ENCODE peak calls at places on chromosomes 4 and X, in five cellular contexts. One of them, this sample, is unnamed.

GRCh38 chr4:10184051-10184450 is 67.5 kb upstream of the WDR1 start:
- DNase-seq in heart right ventricle: no peak
- DNase-seq in tibial artery: no peak
- DNase-seq in cardiac muscle cell: no peak
- DNase-seq in thyroid gland: no peak
- DNase-seq in this sample: no peak

GRCh38 chrX:74535211-74535621 is 79.2 kb downstream of the RLIM start:
- DNase-seq in heart right ventricle: peak; percentile 16
- DNase-seq in tibial artery: peak; percentile 21
- DNase-seq in cardiac muscle cell: peak; percentile 61
- DNase-seq in thyroid gland: peak; percentile 45
- DNase-seq in this sample: no peak

GRCh38 chr4:139642364-139642763 is 23.3 kb upstream of the MGST2 start:
- DNase-seq in heart right ventricle: no peak
- DNase-seq in tibial artery: no peak
- DNase-seq in cardiac muscle cell: no peak
- DNase-seq in thyroid gland: no peak
- DNase-seq in this sample: peak; percentile 48

GRCh38 chr4:169236901-169237626 is 33.7 kb downstream of the SH3RF1 start:
- DNase-seq in heart right ventricle: peak; percentile 14
- DNase-seq in tibial artery: no peak
- DNase-seq in cardiac muscle cell: no peak
- DNase-seq in thyroid gland: peak; percentile 90
- DNase-seq in this sample: no peak

GRCh38 chrX:102985182-102985581 is 48.1 kb downstream of the RAB40AL start:
- DNase-seq in heart right ventricle: no peak
- DNase-seq in tibial artery: peak; percentile 21
- DNase-seq in cardiac muscle cell: no peak
- DNase-seq in thyroid gland: no peak
- DNase-seq in this sample: no peak

GRCh38 chr4:98950925-98951324 is 22.0 kb upstream of the EIF4E start:
- DNase-seq in heart right ventricle: no peak
- DNase-seq in tibial artery: no peak
- DNase-seq in cardiac muscle cell: no peak
- DNase-seq in thyroid gland: no peak
- DNase-seq in this sample: no peak

GRCh38 chrX:108167211-108167872 is 75.8 kb downstream of the ATG4A start:
- DNase-seq in heart right ventricle: no peak
- DNase-seq in tibial artery: no peak
- DNase-seq in cardiac muscle cell: no peak
- DNase-seq in thyroid gland: no peak
- DNase-seq in this sample: no peak

GRCh38 chr4:38514465-38515146 is 149.4 kb upstream of the KLF3 start:
- DNase-seq in heart right ventricle: no peak
- DNase-seq in tibial artery: no peak
- DNase-seq in cardiac muscle cell: no peak
- DNase-seq in thyroid gland: no peak
- DNase-seq in this sample: no peak

GRCh38 chr4:70833701-70834100 is 6.0 kb downstream of the GRSF1 start:
- DNase-seq in heart right ventricle: no peak
- DNase-seq in tibial artery: no peak
- DNase-seq in cardiac muscle cell: no peak
- DNase-seq in thyroid gland: no peak
- DNase-seq in this sample: no peak

GRCh38 chrX:119468930-119469635 is 839 bp downstream of the SLC25A5 start:
- DNase-seq in heart right ventricle: peak; percentile 84
- DNase-seq in tibial artery: peak; percentile 80
- DNase-seq in cardiac muscle cell: peak; percentile 89
- DNase-seq in thyroid gland: peak; percentile 91
- DNase-seq in this sample: peak; percentile 29

GRCh38 chr4:113433536-113434246 is 327.8 kb downstream of the CAMK2D start:
- DNase-seq in heart right ventricle: no peak
- DNase-seq in tibial artery: no peak
- DNase-seq in cardiac muscle cell: no peak
- DNase-seq in thyroid gland: no peak
- DNase-seq in this sample: no peak

GRCh38 chrX:153909024-153909979 is 4.8 kb downstream of the AVPR2 start:
- DNase-seq in heart right ventricle: no peak
- DNase-seq in tibial artery: no peak
- DNase-seq in cardiac muscle cell: peak; percentile 48
- DNase-seq in thyroid gland: no peak
- DNase-seq in this sample: no peak

GRCh38 chr4:138222041-138222440 is 20.1 kb downstream of the SLC7A11 start:
- DNase-seq in heart right ventricle: no peak
- DNase-seq in tibial artery: no peak
- DNase-seq in cardiac muscle cell: no peak
- DNase-seq in thyroid gland: peak; percentile 22
- DNase-seq in this sample: no peak

GRCh38 chrX:68685722-68686683 is 38.5 kb downstream of the STARD8 start:
- DNase-seq in heart right ventricle: peak; percentile 49
- DNase-seq in tibial artery: no peak
- DNase-seq in cardiac muscle cell: peak; percentile 19
- DNase-seq in thyroid gland: no peak
- DNase-seq in this sample: no peak
- H3K4me3 ChIP-seq in heart right ventricle: peak overlapping the region; percentile 55
- H3K4me3 ChIP-seq in tibial artery: peak overlapping the region; percentile 28
- H3K4me3 ChIP-seq in cardiac muscle cell: peak overlapping the region; percentile 10
- H3K4me3 ChIP-seq in thyroid gland: no peak overlapping the region
- H3K4me3 ChIP-seq in this sample: peak overlapping the region; percentile 31

GRCh38 chr4:17623451-17624001 is 9.1 kb downstream of the MED28 start:
- DNase-seq in heart right ventricle: no peak
- DNase-seq in tibial artery: no peak
- DNase-seq in cardiac muscle cell: no peak
- DNase-seq in thyroid gland: no peak
- DNase-seq in this sample: no peak
- H3K36me3 ChIP-seq in heart right ventricle: peaks cover 99% of the 10 kb centered on the region
- H3K36me3 ChIP-seq in tibial artery: peaks cover 82% of the 10 kb centered on the region
- H3K36me3 ChIP-seq in cardiac muscle cell: peaks cover 57% of the 10 kb centered on the region
- H3K36me3 ChIP-seq in thyroid gland: peaks cover 78% of the 10 kb centered on the region
- H3K36me3 ChIP-seq in this sample: peaks cover 3% of the 10 kb centered on the region

GRCh38 chr4:1318488-1319213 is 28.4 kb upstream of the UVSSA start:
- DNase-seq in heart right ventricle: no peak
- DNase-seq in tibial artery: no peak
- DNase-seq in cardiac muscle cell: no peak
- DNase-seq in thyroid gland: no peak
- DNase-seq in this sample: no peak

GRCh38 chr4:1323635-1324442 is 23.2 kb upstream of the UVSSA start:
- DNase-seq in heart right ventricle: no peak
- DNase-seq in tibial artery: no peak
- DNase-seq in cardiac muscle cell: no peak
- DNase-seq in thyroid gland: no peak
- DNase-seq in this sample: peak; percentile 79

GRCh38 chr4:1321946-1322650 is 24.9 kb upstream of the UVSSA start:
- DNase-seq in heart right ventricle: no peak
- DNase-seq in tibial artery: no peak
- DNase-seq in cardiac muscle cell: no peak
- DNase-seq in thyroid gland: no peak
- DNase-seq in this sample: no peak

GRCh38 chr4:1323280-1323634 is 23.8 kb upstream of the UVSSA start:
- DNase-seq in heart right ventricle: no peak
- DNase-seq in tibial artery: no peak
- DNase-seq in cardiac muscle cell: no peak
- DNase-seq in thyroid gland: no peak
- DNase-seq in this sample: no peak

GRCh38 chr4:1321486-1321885 is 25.5 kb upstream of the UVSSA start:
- DNase-seq in heart right ventricle: no peak
- DNase-seq in tibial artery: no peak
- DNase-seq in cardiac muscle cell: no peak
- DNase-seq in thyroid gland: no peak
- DNase-seq in this sample: no peak
- TF ChIP-seq CTCF in heart right ventricle: no peak
- TF ChIP-seq CTCF in tibial artery: no peak
- TF ChIP-seq CTCF in cardiac muscle cell: no peak
- TF ChIP-seq CTCF in thyroid gland: no peak
- TF ChIP-seq CTCF in this sample: no peak

GRCh38 chrX:139691843-139692505 is 16.0 kb downstream of the MCF2 start:
- DNase-seq in heart right ventricle: no peak
- DNase-seq in tibial artery: no peak
- DNase-seq in cardiac muscle cell: peak; percentile 10
- DNase-seq in thyroid gland: peak; percentile 2
- DNase-seq in this sample: no peak

GRCh38 chrX:139692908-139693307 is 15.1 kb downstream of the MCF2 start:
- DNase-seq in heart right ventricle: no peak
- DNase-seq in tibial artery: no peak
- DNase-seq in cardiac muscle cell: no peak
- DNase-seq in thyroid gland: no peak
- DNase-seq in this sample: no peak

GRCh38 chrX:139692506-139692849 is 15.5 kb downstream of the MCF2 start:
- DNase-seq in heart right ventricle: no peak
- DNase-seq in tibial artery: no peak
- DNase-seq in cardiac muscle cell: no peak
- DNase-seq in thyroid gland: peak; percentile 33
- DNase-seq in this sample: no peak

GRCh38 chrX:139691493-139691842 is 16.5 kb downstream of the MCF2 start:
- DNase-seq in heart right ventricle: no peak
- DNase-seq in tibial artery: no peak
- DNase-seq in cardiac muscle cell: peak; percentile 15
- DNase-seq in thyroid gland: peak; percentile 3
- DNase-seq in this sample: no peak
- H3K4me3 ChIP-seq in heart right ventricle: peak overlapping the region; percentile 43
- H3K4me3 ChIP-seq in tibial artery: peak overlapping the region; percentile 39
- H3K4me3 ChIP-seq in cardiac muscle cell: peak overlapping the region; percentile 32
- H3K4me3 ChIP-seq in thyroid gland: no peak overlapping the region
- H3K4me3 ChIP-seq in this sample: peak overlapping the region; percentile 35

GRCh38 chr4:6594826-6595355 is 19.9 kb downstream of the MAN2B2 start:
- DNase-seq in heart right ventricle: no peak
- DNase-seq in tibial artery: no peak
- DNase-seq in cardiac muscle cell: no peak
- DNase-seq in thyroid gland: no peak
- DNase-seq in this sample: no peak
- H3K36me3 ChIP-seq in heart right ventricle: peaks cover 37% of the 10 kb centered on the region
- H3K36me3 ChIP-seq in tibial artery: peaks cover 7% of the 10 kb centered on the region
- H3K36me3 ChIP-seq in cardiac muscle cell: no peaks in the 10 kb centered on the region
- H3K36me3 ChIP-seq in thyroid gland: peaks cover 15% of the 10 kb centered on the region
- H3K36me3 ChIP-seq in this sample: no peaks in the 10 kb centered on the region

GRCh38 chrX:109472939-109473713 is 8.8 kb downstream of the GUCY2F start:
- DNase-seq in heart right ventricle: peak; percentile 2
- DNase-seq in tibial artery: no peak
- DNase-seq in cardiac muscle cell: peak; percentile 77
- DNase-seq in thyroid gland: no peak
- DNase-seq in this sample: peak; percentile 32
- TF ChIP-seq CTCF in heart right ventricle: no peak
- TF ChIP-seq CTCF in tibial artery: no peak
- TF ChIP-seq CTCF in cardiac muscle cell: peak; percentile 33
- TF ChIP-seq CTCF in thyroid gland: no peak
- TF ChIP-seq CTCF in this sample: peak; percentile 28

DNA sequence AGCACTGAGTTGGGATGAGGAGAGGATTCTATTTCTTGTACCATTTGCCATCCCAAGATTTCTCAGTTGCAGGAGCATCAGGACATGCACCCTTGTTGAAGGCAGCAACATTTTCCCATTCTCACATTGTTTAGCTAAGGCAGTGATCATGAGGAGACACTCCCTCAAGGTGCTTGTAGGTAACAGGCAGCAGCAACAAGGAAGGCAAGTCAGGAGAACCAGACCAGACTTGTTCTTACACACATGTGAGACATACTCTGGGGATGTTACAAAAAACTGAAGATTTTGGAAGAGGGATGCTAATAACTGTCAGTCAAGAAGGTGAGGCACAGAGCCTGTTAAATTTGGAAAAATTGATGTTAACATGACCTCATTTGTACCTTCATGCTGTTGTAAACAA is 15.5 kb upstream of the HPGDS start:
- DNase-seq in heart right ventricle: no peak
- DNase-seq in tibial artery: no peak
- DNase-seq in cardiac muscle cell: no peak
- DNase-seq in thyroid gland: no peak
- DNase-seq in this sample: no peak
- H3K4me3 ChIP-seq in heart right ventricle: no peak overlapping the region
- H3K4me3 ChIP-seq in tibial artery: no peak overlapping the region
- H3K4me3 ChIP-seq in cardiac muscle cell: no peak overlapping the region
- H3K4me3 ChIP-seq in thyroid gland: no peak overlapping the region
- H3K4me3 ChIP-seq in this sample: no peak overlapping the region

GRCh38 chr4:2935762-2936743 is 27.2 kb downstream of the NOP14 start:
- DNase-seq in heart right ventricle: no peak
- DNase-seq in tibial artery: peak; percentile 18
- DNase-seq in cardiac muscle cell: no peak
- DNase-seq in thyroid gland: no peak
- DNase-seq in this sample: peak; percentile 72
- H3K36me3 ChIP-seq in heart right ventricle: peaks cover 44% of the 10 kb centered on the region
- H3K36me3 ChIP-seq in tibial artery: peaks cover 32% of the 10 kb centered on the region
- H3K36me3 ChIP-seq in cardiac muscle cell: peaks cover 22% of the 10 kb centered on the region
- H3K36me3 ChIP-seq in thyroid gland: peaks cover 20% of the 10 kb centered on the region
- H3K36me3 ChIP-seq in this sample: peaks cover 12% of the 10 kb centered on the region

DNA sequence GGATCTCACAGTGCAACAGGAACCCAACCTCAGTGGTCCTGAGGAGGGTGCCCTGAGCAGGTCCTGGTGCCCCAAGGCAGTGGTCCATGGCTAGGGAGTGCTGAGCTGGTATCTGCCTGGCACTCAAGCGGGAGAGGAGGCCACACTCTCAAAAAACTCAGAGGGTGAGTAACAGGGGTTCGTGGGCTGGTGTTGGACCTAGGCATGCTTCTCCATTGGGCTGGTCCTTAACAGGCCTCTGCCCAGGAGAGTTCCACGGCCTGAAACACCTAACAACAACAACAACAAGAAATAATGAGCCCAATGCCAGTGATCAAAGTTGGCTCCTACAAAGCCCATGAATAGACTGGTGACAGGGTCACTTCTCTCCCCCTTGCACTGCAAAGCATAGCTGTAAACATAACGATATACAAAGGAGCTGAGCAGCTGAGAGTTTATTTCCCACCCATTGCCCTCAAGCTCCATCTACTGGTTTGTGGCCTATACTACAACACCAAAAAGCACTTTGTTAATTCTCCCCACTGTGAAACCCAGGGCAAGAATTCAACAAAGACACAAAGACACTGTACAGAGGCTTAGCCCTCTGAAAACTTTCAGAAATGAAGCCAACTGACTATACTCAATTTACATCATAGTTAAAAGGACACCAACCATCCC is 736.2 kb upstream of the ADGRL3 start:
- DNase-seq in heart right ventricle: no peak
- DNase-seq in tibial artery: no peak
- DNase-seq in cardiac muscle cell: peak; percentile 10
- DNase-seq in thyroid gland: no peak
- DNase-seq in this sample: no peak
- TF ChIP-seq CTCF in heart right ventricle: no peak
- TF ChIP-seq CTCF in tibial artery: no peak
- TF ChIP-seq CTCF in cardiac muscle cell: no peak
- TF ChIP-seq CTCF in thyroid gland: no peak
- TF ChIP-seq CTCF in this sample: peak; percentile 58

GRCh38 chrX:69015564-69016218 is 149.6 kb downstream of the PJA1 start:
- DNase-seq in heart right ventricle: no peak
- DNase-seq in tibial artery: no peak
- DNase-seq in cardiac muscle cell: no peak
- DNase-seq in thyroid gland: peak; percentile 46
- DNase-seq in this sample: no peak
- H3K4me3 ChIP-seq in heart right ventricle: no peak overlapping the region
- H3K4me3 ChIP-seq in tibial artery: no peak overlapping the region
- H3K4me3 ChIP-seq in cardiac muscle cell: no peak overlapping the region
- H3K4me3 ChIP-seq in thyroid gland: no peak overlapping the region
- H3K4me3 ChIP-seq in this sample: no peak overlapping the region

This sample was measured in kidney epithelial cell.